ENCODE peak calls at places on chromosomes 3 and 15, in nine cellular contexts. H, R, L, U, O, D, N, G and E are unnamed samples.

GRCh38 chr15:65373163-65373651 is 4.6 kb downstream of the IGDCC3 start:
- DNase-seq in O (peak; percentile 40), D (no peak), H (no peak), U (no peak), L (no peak), G (peak; percentile 56), R (no peak), N (no peak), E (no peak)

GRCh38 chr3:172520332-172520831 is 2.8 kb downstream of the TNFSF10 start:
- DNase-seq in L (peak; percentile 95), G (no peak), U (peak; percentile 91), H (no peak), N (no peak), R (no peak), O (no peak), D (no peak), E (no peak)

GRCh38 chr3:58352624-58353023 is 19.9 kb downstream of the PXK start:
- DNase-seq in O (no peak), G (no peak), D (no peak), N (no peak), L (no peak), H (no peak), R (no peak), U (no peak), E (no peak)

GRCh38 chr3:21901504-21901903 is 150.5 kb upstream of the ZNF385D start:
- DNase-seq in D (no peak), U (no peak), O (no peak), H (no peak), R (no peak), L (no peak), N (no peak), G (no peak), E (no peak)

GRCh38 chr3:140270329-140270728 is 335.3 kb downstream of the CLSTN2 start:
- DNase-seq in R (no peak), U (peak; percentile 87), D (no peak), G (no peak), O (no peak), N (no peak), L (no peak), H (no peak), E (no peak)

GRCh38 chr15:85543741-85544155 is 163.3 kb downstream of the AKAP13 start:
- DNase-seq in N (peak; percentile 58), H (peak; percentile 73), G (no peak), U (peak; percentile 31), D (peak; percentile 88), L (no peak), R (peak; percentile 68), O (peak; percentile 60), E (peak; percentile 84)

GRCh38 chr3:157872902-157873301 is 233.3 kb downstream of the SHOX2 start:
- DNase-seq in N (no peak), O (no peak), H (no peak), U (no peak), R (no peak), G (no peak), D (no peak), L (no peak), E (no peak)

GRCh38 chr3:42070089-42070885 is 20.9 kb upstream of the TRAK1 start:
- DNase-seq in O (no peak), D (no peak), R (no peak), H (no peak), L (peak; percentile 18), U (peak; percentile 22), N (no peak), G (no peak), E (no peak)

GRCh38 chr15:63940956-63941620 is 105.2 kb downstream of the DAPK2 start:
- DNase-seq in N (no peak), D (no peak), H (no peak), R (no peak), O (no peak), U (no peak), G (no peak), L (no peak), E (no peak)

GRCh38 chr15:70098170-70098460 is 398 bp upstream of the TLE3 start:
- DNase-seq in R (no peak), O (no peak), N (no peak), D (no peak), H (no peak), G (no peak), L (no peak), U (no peak), E (no peak)
- H3K4me3 ChIP-seq in R (peak overlapping the region; percentile 59), O (peak overlapping the region; percentile 81), N (peak overlapping the region; percentile 69), D (peak overlapping the region; percentile 85), H (peak overlapping the region; percentile 88), G (peak overlapping the region; percentile 97), L (no peak overlapping the region), U (no peak overlapping the region), E (no peak overlapping the region)

GRCh38 chr15:67906382-67906781 is 66.5 kb upstream of the RNU6-1 start:
- DNase-seq in H (no peak), O (peak; percentile 36), D (no peak), N (no peak), U (peak; percentile 12), R (no peak), L (peak; percentile 15), G (no peak), E (no peak)
- TF ChIP-seq CTCF in H (peak; percentile 42), O (peak; percentile 70), D (no peak), N (peak; percentile 18), U (peak; percentile 24), R (no peak), L (peak; percentile 37), G (peak; percentile 37), E (no peak)

DNA sequence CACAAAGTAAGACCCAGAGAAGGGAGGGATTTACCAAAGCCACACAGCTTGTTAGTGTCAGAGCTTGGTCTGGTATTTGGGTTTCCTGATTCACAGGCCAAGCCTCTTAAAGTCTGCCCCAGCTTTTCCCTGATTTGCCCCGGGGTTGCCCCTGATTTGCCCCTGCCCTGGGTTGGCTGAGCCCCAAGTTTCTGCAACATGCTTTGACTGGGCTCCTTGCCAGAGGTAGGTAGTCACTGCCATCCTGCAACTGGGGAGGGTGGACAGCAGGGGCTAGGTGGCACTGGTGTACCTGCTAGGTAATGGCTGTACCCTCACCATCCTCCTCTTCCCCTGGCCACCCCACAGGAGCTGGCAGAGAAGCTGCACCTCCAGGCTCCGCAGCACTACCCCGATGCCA is 2.5 kb downstream of the MPI start:
- DNase-seq in L (no peak), G (no peak), D (no peak), O (no peak), U (peak; percentile 57), R (no peak), N (no peak), H (no peak), E (no peak)
- H3K9me3 ChIP-seq in L (no peaks in the 10 kb centered on the region), G (no peaks in the 10 kb centered on the region), D (no peaks in the 10 kb centered on the region), O (no peaks in the 10 kb centered on the region), U (no peaks in the 10 kb centered on the region), R (no peaks in the 10 kb centered on the region), N (no peaks in the 10 kb centered on the region), H (no peaks in the 10 kb centered on the region), E (no peaks in the 10 kb centered on the region)

DNA sequence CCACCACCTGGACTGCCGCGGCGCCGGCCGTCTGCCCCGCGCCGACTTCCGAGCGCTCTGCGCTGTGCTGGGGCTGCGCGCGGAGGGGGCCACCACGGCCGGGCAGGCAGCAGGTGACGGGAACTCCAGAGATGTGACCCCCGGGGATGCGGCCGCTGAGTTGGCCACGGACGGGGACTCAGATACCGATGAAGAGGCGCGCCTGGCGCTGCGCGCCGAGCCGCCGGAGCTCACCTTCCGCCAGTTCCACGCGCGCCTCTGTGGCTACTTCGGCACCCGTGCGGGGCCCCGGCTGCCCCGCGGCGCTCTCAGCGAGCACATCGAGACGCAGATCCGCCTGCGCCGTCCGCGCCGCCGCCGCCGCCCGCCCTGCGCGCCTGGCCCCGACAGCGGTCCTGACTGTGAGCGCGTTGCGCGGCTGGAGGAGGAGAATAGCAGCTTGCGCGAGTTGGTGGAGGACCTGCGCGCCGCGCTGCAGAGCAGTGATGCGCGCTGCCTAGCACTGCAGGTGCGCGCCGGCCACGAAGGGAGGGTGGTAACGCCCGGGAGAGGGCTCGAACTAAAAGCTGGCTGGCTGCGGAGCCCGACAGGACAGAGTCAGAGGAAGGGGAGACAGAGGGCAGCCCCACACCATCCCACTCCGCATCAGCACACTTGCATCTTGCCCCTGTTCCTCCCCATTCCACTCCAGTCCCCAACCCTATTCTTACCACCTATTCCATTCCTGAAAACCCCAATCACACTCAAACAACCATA is 891 bp downstream of the EFCC1 start:
- DNase-seq in D (peak; percentile 60), L (no peak), H (no peak), R (no peak), N (no peak), G (peak; percentile 83), O (peak; percentile 75), U (no peak), E (no peak)
- H3K4me3 ChIP-seq in D (peak overlapping the region; percentile 29), L (peak overlapping the region; percentile 21), H (peak overlapping the region; percentile 84), R (peak overlapping the region; percentile 32), N (peak overlapping the region; percentile 77), G (peak overlapping the region; percentile 84), O (peak overlapping the region; percentile 73), U (no peak overlapping the region), E (peak overlapping the region; percentile 60)